ENCODE peak calls at places on chromosomes 2 and 18, in four cellular contexts. W is natural killer cell treated with Interleukin-12 subunit alpha and Interleukin-12 subunit beta and Interleukin-15 and Interleukin-18, amount 100 ng/mL, for 72 hours; S is dorsolateral prefrontal cortex; U is Kasumi-1. V is an unnamed sample.

GRCh38 chr2:212672186-212672585 is 133.6 kb upstream of the ERBB4 start:
- DNase-seq in W (no peak), S (no peak), U (no peak), V (no peak)

GRCh38 chr2:121080013-121080772 is 204.8 kb downstream of the TFCP2L1 start:
- DNase-seq in W (no peak), S (peak; percentile 38), U (peak; percentile 36), V (no peak)

GRCh38 chr2:188449992-188450391 is 158.3 kb downstream of the GULP1 start:
- DNase-seq in W (no peak), S (no peak), U (no peak), V (no peak)

GRCh38 chr2:129262934-129263333 is 716.5 kb upstream of the RAB6C start:
- DNase-seq in W (no peak), S (no peak), U (no peak), V (no peak)

GRCh38 chr2:17035010-17035409 is 369.4 kb upstream of the CYRIA start:
- DNase-seq in W (no peak), S (no peak), U (no peak), V (no peak)

GRCh38 chr18:49250819-49251388 is 209.5 kb downstream of the DYM start:
- DNase-seq in W (no peak), S (no peak), U (peak; percentile 65), V (no peak)

GRCh38 chr2:19899853-19900525 is 1.8 kb downstream of the TTC32 start:
- DNase-seq in W (no peak), S (no peak), U (peak; percentile 4), V (no peak)

GRCh38 chr18:79581911-79582310 is 97.7 kb upstream of the CTDP1 start:
- DNase-seq in W (peak; percentile 2), S (no peak), U (no peak), V (no peak)

GRCh38 chr2:200225943-200226342 is 80.5 kb upstream of the SPATS2L start:
- DNase-seq in W (no peak), S (no peak), U (no peak), V (no peak)

GRCh38 chr2:191222507-191222906 is 22.7 kb upstream of the MYO1B start:
- DNase-seq in W (no peak), S (no peak), U (no peak), V (no peak)

GRCh38 chr2:36562973-36563532 is 34.9 kb downstream of the FEZ2 start:
- DNase-seq in W (no peak), S (no peak), U (no peak), V (no peak)

GRCh38 chr2:71952572-71953188 is 195.0 kb downstream of the CYP26B1 start:
- DNase-seq in W (no peak), S (no peak), U (no peak), V (no peak)

GRCh38 chr2:152453129-152453642 is 118.2 kb downstream of the FMNL2 start:
- DNase-seq in W (no peak), S (no peak), U (no peak), V (peak; percentile 75)

GRCh38 chr18:35041752-35042379 is 653 bp downstream of the MAPRE2 start:
- DNase-seq in W (no peak), S (no peak), U (no peak), V (no peak)

GRCh38 chr18:37222383-37223378 is 342.9 kb downstream of the CELF4 start:
- DNase-seq in W (no peak), S (no peak), U (no peak), V (no peak)

GRCh38 chr18:48065601-48065995 is 135.1 kb upstream of the SMAD2 start:
- DNase-seq in W (no peak), S (no peak), U (peak; percentile 64), V (no peak)

GRCh38 chr2:63587814-63588384 is 378 bp downstream of the WDPCP start:
- DNase-seq in W (no peak), S (no peak), U (no peak), V (no peak)

V was measured in amygdala.